ENCODE peak calls at places on chromosomes 6 and 20, in seven cellular contexts. J is stomach, R is adipocyte, M is OCI-LY7, Y is AG10803, H is iPS DF 6.9, D is cardiac muscle cell. S is an unnamed sample.

GRCh38 chr6:37615564-37616340 is 81.9 kb downstream of the MDGA1 start:
- DNase-seq in J (no peak), R (peak), M (no peak), Y (peak), H (no peak), D (no peak), S (no peak)

GRCh38 chr6:105014448-105014847 is 57.5 kb downstream of the LIN28B start:
- DNase-seq in J (no peak), R (no peak), M (no peak), Y (no peak), H (no peak), D (no peak), S (no peak)

GRCh38 chr20:53205046-53205445 is 232.9 kb downstream of the TSHZ2 start:
- DNase-seq in J (no peak), R (no peak), M (no peak), Y (no peak), H (no peak), D (no peak), S (no peak)

GRCh38 chr6:15674690-15675386 is 12.0 kb upstream of the DTNBP1 start:
- DNase-seq in J (no peak), R (no peak), M (no peak), Y (no peak), H (no peak), D (peak), S (no peak)

GRCh38 chr6:166618251-166618650 is 8.8 kb downstream of the RPS6KA2 start:
- DNase-seq in J (no peak), R (no peak), M (no peak), Y (no peak), H (no peak), D (no peak), S (no peak)

GRCh38 chr6:21590345-21590744 is 3.2 kb upstream of the SOX4 start:
- DNase-seq in J (no peak), R (no peak), M (no peak), Y (no peak), H (no peak), D (no peak), S (no peak)

GRCh38 chr20:24535956-24536730 is 66.7 kb downstream of the SYNDIG1 start:
- DNase-seq in J (no peak), R (no peak), M (no peak), Y (peak), H (no peak), D (no peak), S (no peak)

GRCh38 chr6:45419574-45420082 is 41.9 kb upstream of the SUPT3H start:
- DNase-seq in J (peak), R (no peak), M (peak), Y (peak), H (no peak), D (peak), S (peak)

DNA sequence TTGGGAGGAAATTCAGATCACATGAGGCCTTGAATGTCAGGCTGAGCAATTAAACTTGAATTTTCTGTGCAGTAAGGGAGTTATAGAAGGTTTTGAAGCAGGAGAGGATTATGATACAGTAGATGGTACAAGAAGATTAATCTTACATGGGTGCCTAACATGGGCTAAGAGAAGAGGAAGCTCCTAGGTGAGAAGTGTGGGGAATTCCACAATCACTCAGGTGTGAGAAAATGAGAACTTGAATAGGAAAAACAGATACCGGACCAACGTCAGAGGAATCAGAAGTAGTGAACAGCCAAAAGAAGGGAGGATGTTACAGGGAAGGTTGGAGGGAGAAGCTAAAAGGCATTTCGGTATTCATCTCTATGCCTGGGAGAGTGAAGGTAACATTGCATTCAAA is 250.7 kb upstream of the SLC35B3 start:
- DNase-seq in J (no peak), R (no peak), M (no peak), Y (no peak), H (no peak), D (no peak), S (no peak)
- H3K4me3 ChIP-seq in J (no peak), R (no peak), M (no peak), Y (no peak), H (no peak), D (no peak), S (no peak)

GRCh38 chr6:116529466-116529969 is 16.0 kb downstream of the TRAPPC3L start:
- DNase-seq in J (no peak), R (no peak), M (no peak), Y (no peak), H (no peak), D (no peak), S (no peak)
- H3K4me3 ChIP-seq in J (no peak), R (no peak), M (no peak), Y (no peak), H (no peak), D (no peak), S (no peak)

GRCh38 chr6:124888581-124889371 is 73.5 kb upstream of the RNF217 start:
- DNase-seq in J (no peak), R (peak), M (no peak), Y (no peak), H (no peak), D (no peak), S (no peak)
- H3K4me3 ChIP-seq in J (no peak), R (peak), M (no peak), Y (no peak), H (no peak), D (no peak), S (no peak)

GRCh38 chr20:56625837-56626236 is 3.3 kb upstream of the TFAP2C start:
- DNase-seq in J (no peak), R (no peak), M (no peak), Y (no peak), H (no peak), D (no peak), S (no peak)

GRCh38 chr20:56627122-56628014 is 1.7 kb upstream of the TFAP2C start:
- DNase-seq in J (no peak), R (no peak), M (no peak), Y (no peak), H (no peak), D (no peak), S (no peak)

GRCh38 chr20:56628015-56628872 is 862 bp upstream of the TFAP2C start:
- DNase-seq in J (no peak), R (no peak), M (no peak), Y (no peak), H (no peak), D (peak), S (peak)

GRCh38 chr20:56626367-56627121 is 2.6 kb upstream of the TFAP2C start:
- DNase-seq in J (no peak), R (peak), M (no peak), Y (peak), H (no peak), D (peak), S (no peak)

GRCh38 chr20:56624786-56625681 is 4.1 kb upstream of the TFAP2C start:
- DNase-seq in J (no peak), R (no peak), M (no peak), Y (no peak), H (no peak), D (no peak), S (no peak)
- H3K4me3 ChIP-seq in J (no peak), R (no peak), M (no peak), Y (no peak), H (peak), D (no peak), S (no peak)

DNA sequence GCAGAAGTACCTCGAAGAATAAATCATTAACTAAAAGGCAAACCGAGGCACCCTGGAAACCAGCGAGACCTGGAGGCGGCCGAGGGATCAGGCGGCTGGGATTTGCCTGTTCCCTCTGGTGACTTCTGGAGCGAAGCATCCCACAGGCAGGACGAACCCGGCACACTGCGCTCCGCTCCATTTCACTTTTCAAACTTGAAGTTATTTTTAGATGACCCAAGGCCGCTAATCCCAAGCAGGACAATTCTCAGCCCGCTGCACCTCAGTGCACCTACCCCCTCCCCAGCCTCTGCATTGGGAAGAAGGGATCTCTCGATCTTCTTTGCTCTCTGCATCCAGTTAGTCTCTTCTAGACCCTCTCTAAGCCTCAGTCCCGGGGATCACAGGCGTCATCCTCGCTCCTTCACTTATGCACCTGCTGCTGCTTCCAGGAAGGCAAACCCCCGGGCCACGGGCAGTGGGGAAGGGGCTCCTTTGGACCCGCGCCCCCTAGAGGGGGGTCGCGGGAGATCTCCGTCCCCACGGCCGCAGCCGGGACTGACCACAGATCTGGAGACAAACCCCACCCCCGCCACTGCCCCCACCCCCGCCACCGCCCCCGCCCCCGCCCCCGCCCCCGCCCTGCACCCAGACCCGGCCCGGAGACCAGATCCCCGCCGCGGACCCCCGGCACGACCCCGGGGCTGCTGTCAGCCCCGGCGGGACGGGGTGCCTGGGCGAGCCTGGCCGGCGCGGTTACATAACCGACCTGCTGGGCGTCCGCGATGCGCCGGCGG is 636 bp downstream of the RCAN2 start:
- DNase-seq in J (peak), R (peak), M (peak), Y (no peak), H (no peak), D (peak), S (peak)
- H3K4me3 ChIP-seq in J (peak), R (peak), M (peak), Y (peak), H (peak), D (peak), S (peak)

DNA sequence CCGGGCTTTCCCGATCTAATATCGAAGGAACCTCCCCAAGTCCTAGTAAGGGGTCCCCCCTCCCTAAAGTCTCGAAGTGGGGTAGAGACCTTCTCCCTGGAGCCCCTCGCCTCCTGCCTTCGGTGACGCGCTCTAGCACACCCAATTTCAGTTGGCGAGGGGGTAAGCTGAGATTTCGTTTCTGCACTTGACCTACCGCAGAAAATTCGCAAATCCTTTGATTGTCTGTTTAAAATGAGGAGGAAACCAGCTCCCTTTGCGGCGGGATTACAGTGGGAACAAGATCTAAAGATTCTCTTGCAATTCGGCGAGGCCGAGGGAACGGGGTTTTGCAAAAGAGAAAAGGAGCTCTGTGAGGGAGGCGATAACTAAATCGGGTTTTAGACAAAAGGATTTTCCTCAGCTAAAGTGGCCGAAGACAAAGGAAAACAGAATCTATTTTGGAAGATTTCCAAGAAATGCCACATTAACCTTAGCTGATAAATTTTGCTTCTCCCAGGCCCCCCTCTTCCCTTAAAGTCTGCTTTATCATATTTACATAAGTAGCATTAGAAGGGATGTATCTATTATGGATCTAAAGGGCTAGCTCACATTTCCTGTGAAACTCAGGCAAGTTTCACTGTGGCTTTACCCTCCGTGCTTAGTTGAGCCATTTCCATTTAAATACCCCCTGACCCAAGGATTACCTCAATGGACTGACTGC is 8.4 kb downstream of the SIM1 start:
- DNase-seq in J (no peak), R (no peak), M (no peak), Y (no peak), H (no peak), D (no peak), S (no peak)
- H3K4me3 ChIP-seq in J (no peak), R (no peak), M (no peak), Y (peak), H (no peak), D (no peak), S (no peak)

GRCh38 chr6:131811510-131811909 is 3.7 kb downstream of the ENPP1 start:
- DNase-seq in J (no peak), R (no peak), M (no peak), Y (no peak), H (no peak), D (no peak), S (no peak)

GRCh38 chr6:131813991-131814390 is 6.2 kb downstream of the ENPP1 start:
- DNase-seq in J (no peak), R (no peak), M (no peak), Y (no peak), H (no peak), D (no peak), S (no peak)

GRCh38 chr6:131807644-131808459 is at the start of gene ENPP1:
- DNase-seq in J (peak), R (peak), M (no peak), Y (peak), H (no peak), D (peak), S (peak)

GRCh38 chr6:131807321-131807643 is 538 bp upstream of the ENPP1 start:
- DNase-seq in J (no peak), R (no peak), M (no peak), Y (no peak), H (no peak), D (no peak), S (no peak)

DNA sequence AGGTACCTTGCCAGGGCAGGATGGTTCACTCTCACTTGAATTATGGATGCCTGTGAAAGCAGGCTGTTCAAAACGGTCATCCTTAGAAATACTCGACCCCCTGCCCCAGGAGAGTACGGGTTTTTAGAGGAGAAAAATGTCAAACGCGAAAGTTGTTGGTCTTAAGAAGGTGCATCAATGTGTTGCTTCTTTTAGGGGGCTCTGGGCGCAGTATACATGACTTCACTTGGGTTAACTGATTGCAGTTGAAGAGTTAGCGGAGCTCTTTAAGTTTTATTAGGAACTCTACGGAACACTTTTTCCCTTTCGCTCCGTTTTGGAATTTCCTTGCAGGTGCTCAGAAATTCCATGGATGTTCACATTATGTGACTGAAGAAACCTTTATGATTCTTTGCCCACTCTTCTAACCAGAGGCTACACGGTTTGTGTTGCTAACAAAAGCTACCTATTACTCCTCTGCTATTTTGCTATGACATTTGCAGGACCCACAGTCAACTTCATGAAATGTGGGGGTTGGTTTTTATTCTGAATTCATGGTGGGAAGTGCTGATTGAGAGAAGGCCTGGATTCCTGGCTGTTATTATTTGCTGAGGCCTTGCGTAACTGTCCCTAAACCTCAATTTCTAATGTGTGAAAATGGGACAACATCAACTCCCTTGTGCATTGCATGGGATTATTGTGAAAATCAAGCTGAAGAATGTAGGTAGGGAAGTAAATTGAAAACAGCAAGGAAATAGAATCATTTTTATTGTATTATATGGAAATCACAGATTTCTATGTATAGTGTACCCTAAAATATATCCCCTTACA is 845 bp downstream of the ENPP1 start:
- DNase-seq in J (no peak), R (no peak), M (no peak), Y (no peak), H (no peak), D (no peak), S (no peak)
- H3K4me3 ChIP-seq in J (peak), R (peak), M (no peak), Y (peak), H (peak), D (peak), S (peak)

GRCh38 chr20:35741892-35742740 is at the start of gene RBM39:
- DNase-seq in J (peak), R (peak), M (peak), Y (peak), H (peak), D (peak), S (peak)

GRCh38 chr20:35739294-35740163 is 2.5 kb downstream of the RBM39 start:
- DNase-seq in J (no peak), R (peak), M (peak), Y (peak), H (no peak), D (no peak), S (peak)

GRCh38 chr20:35742741-35743523 is 872 bp upstream of the RBM39 start:
- DNase-seq in J (no peak), R (peak), M (peak), Y (no peak), H (no peak), D (peak), S (no peak)

GRCh38 chr20:35738410-35739179 is 3.5 kb downstream of the RBM39 start:
- DNase-seq in J (no peak), R (no peak), M (no peak), Y (no peak), H (no peak), D (no peak), S (no peak)

DNA sequence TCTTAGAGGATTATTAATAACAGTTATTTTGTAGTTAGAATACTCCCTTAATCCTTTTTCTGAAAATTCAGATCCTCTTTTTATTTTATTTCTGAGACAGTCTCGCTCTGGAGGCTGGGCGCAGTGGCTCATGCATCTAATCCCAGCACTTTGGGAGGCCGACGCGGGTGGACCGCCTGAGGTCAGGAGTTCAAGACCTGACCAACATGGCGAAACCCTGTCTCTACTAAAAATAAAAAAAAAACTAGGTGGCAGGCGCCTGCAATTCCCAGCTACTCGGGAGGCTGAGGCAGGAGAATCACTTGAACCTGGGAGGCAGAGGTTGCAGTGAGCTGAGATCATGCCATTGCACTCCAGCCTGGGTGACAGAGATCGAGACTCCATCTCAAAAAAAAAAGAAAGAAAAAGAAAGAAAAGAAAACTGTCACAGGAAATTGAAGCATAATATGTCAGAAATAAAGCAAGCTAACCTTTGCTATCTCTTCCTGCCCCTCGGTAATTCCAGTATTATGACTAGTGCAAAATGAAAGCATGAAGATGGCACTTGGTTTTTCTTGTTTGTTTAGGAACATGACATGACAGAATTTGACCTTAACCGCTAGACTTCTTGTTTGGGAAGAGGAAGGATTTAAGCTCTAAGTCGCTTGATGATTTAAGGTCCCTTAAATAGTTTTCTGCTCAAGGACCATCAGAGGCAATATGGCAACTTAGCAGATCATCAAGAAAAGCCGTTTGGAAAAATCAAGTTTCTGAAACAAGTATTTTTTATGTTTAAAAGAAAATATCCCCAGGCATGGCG is 1.8 kb upstream of the RBM39 start:
- DNase-seq in J (no peak), R (no peak), M (peak), Y (no peak), H (no peak), D (no peak), S (no peak)
- H3K4me3 ChIP-seq in J (no peak), R (peak), M (peak), Y (no peak), H (no peak), D (no peak), S (no peak)